ENCODE peak calls at places on chromosomes 7 and 10, in five cellular contexts. One of them, this sample, is unnamed.

GRCh38 chr10:75202321-75203096 is 8.1 kb upstream of the VDAC2 start:
- DNase-seq in hepatocyte: peak; percentile 32
- DNase-seq in Caco-2: peak; percentile 26
- DNase-seq in heart right ventricle: peak; percentile 78
- DNase-seq in astrocyte: peak; percentile 46
- DNase-seq in this sample: no peak

GRCh38 chr7:36344618-36345017 is 45.0 kb upstream of the ANLN start:
- DNase-seq in hepatocyte: no peak
- DNase-seq in astrocyte: no peak
- DNase-seq in Caco-2: no peak
- DNase-seq in heart right ventricle: no peak
- DNase-seq in this sample: no peak

GRCh38 chr10:20233423-20233822 is 417.2 kb downstream of the PLXDC2 start:
- DNase-seq in Caco-2: no peak
- DNase-seq in astrocyte: no peak
- DNase-seq in heart right ventricle: no peak
- DNase-seq in hepatocyte: no peak
- DNase-seq in this sample: no peak

GRCh38 chr7:24722386-24723177 is 34.7 kb downstream of the GSDME start:
- DNase-seq in Caco-2: peak; percentile 23
- DNase-seq in heart right ventricle: no peak
- DNase-seq in astrocyte: no peak
- DNase-seq in hepatocyte: peak; percentile 52
- DNase-seq in this sample: no peak

GRCh38 chr10:16995867-16996529 is 133.6 kb downstream of the CUBN start:
- DNase-seq in hepatocyte: no peak
- DNase-seq in Caco-2: no peak
- DNase-seq in heart right ventricle: peak; percentile 48
- DNase-seq in astrocyte: peak; percentile 63
- DNase-seq in this sample: no peak

GRCh38 chr10:93751832-93752231 is 5.9 kb upstream of the LGI1 start:
- DNase-seq in Caco-2: peak; percentile 56
- DNase-seq in heart right ventricle: no peak
- DNase-seq in astrocyte: peak; percentile 15
- DNase-seq in hepatocyte: peak; percentile 61
- DNase-seq in this sample: no peak

GRCh38 chr10:63264852-63265617 is 131.9 kb downstream of the NRBF2 start:
- DNase-seq in hepatocyte: peak; percentile 56
- DNase-seq in Caco-2: no peak
- DNase-seq in heart right ventricle: peak; percentile 42
- DNase-seq in astrocyte: peak; percentile 42
- DNase-seq in this sample: no peak

GRCh38 chr10:1257226-1257625 is 201.0 kb downstream of the WDR37 start:
- DNase-seq in Caco-2: no peak
- DNase-seq in heart right ventricle: no peak
- DNase-seq in hepatocyte: no peak
- DNase-seq in astrocyte: no peak
- DNase-seq in this sample: no peak

GRCh38 chr10:127600479-127600878 is 51.4 kb downstream of the NPS start:
- DNase-seq in Caco-2: no peak
- DNase-seq in astrocyte: no peak
- DNase-seq in heart right ventricle: no peak
- DNase-seq in hepatocyte: no peak
- DNase-seq in this sample: no peak

GRCh38 chr7:39845011-39845410 is 105.0 kb upstream of the CDK13 start:
- DNase-seq in astrocyte: no peak
- DNase-seq in heart right ventricle: no peak
- DNase-seq in hepatocyte: no peak
- DNase-seq in Caco-2: no peak
- DNase-seq in this sample: no peak

GRCh38 chr10:103199498-103199897 is 6.4 kb upstream of the NT5C2 start:
- DNase-seq in astrocyte: no peak
- DNase-seq in Caco-2: no peak
- DNase-seq in heart right ventricle: no peak
- DNase-seq in hepatocyte: no peak
- DNase-seq in this sample: no peak

GRCh38 chr7:1638113-1638726 is 31.9 kb upstream of the ELFN1 start:
- DNase-seq in hepatocyte: no peak
- DNase-seq in Caco-2: no peak
- DNase-seq in astrocyte: no peak
- DNase-seq in heart right ventricle: no peak
- DNase-seq in this sample: no peak

GRCh38 chr7:25389489-25390106 is 161.3 kb upstream of the NPVF start:
- DNase-seq in astrocyte: peak; percentile 10
- DNase-seq in Caco-2: no peak
- DNase-seq in hepatocyte: peak; percentile 69
- DNase-seq in heart right ventricle: peak; percentile 21
- DNase-seq in this sample: no peak

GRCh38 chr10:80705899-80706298 is 168.2 kb downstream of the SH2D4B start:
- DNase-seq in hepatocyte: no peak
- DNase-seq in heart right ventricle: no peak
- DNase-seq in Caco-2: no peak
- DNase-seq in astrocyte: no peak
- DNase-seq in this sample: no peak

GRCh38 chr10:94451883-94452519 is 49.7 kb downstream of the TBC1D12 start:
- DNase-seq in heart right ventricle: no peak
- DNase-seq in Caco-2: no peak
- DNase-seq in hepatocyte: no peak
- DNase-seq in astrocyte: no peak
- DNase-seq in this sample: no peak

GRCh38 chr7:116630932-116631449 is 41.0 kb upstream of the MET start:
- DNase-seq in Caco-2: peak; percentile 49
- DNase-seq in hepatocyte: peak; percentile 76
- DNase-seq in astrocyte: peak; percentile 93
- DNase-seq in heart right ventricle: peak; percentile 32
- DNase-seq in this sample: peak; percentile 28

GRCh38 chr7:90474284-90475210 is 5.1 kb downstream of the PTTG1IP2 start:
- DNase-seq in Caco-2: no peak
- DNase-seq in astrocyte: peak; percentile 96
- DNase-seq in heart right ventricle: no peak
- DNase-seq in hepatocyte: no peak
- DNase-seq in this sample: peak; percentile 64

GRCh38 chr10:89476150-89476549 is 59.2 kb downstream of the SLC16A12 start:
- DNase-seq in heart right ventricle: no peak
- DNase-seq in hepatocyte: no peak
- DNase-seq in Caco-2: no peak
- DNase-seq in astrocyte: no peak
- DNase-seq in this sample: no peak

GRCh38 chr7:29588900-29589696 is 25.5 kb downstream of the PRR15 start:
- DNase-seq in heart right ventricle: peak; percentile 29
- DNase-seq in hepatocyte: peak; percentile 61
- DNase-seq in astrocyte: no peak
- DNase-seq in Caco-2: no peak
- DNase-seq in this sample: no peak

GRCh38 chr7:112160130-112160770 is 45.9 kb downstream of the DOCK4 start:
- DNase-seq in hepatocyte: peak; percentile 51
- DNase-seq in Caco-2: no peak
- DNase-seq in astrocyte: peak; percentile 32
- DNase-seq in heart right ventricle: no peak
- DNase-seq in this sample: no peak

GRCh38 chr7:24141876-24142509 is 142.0 kb upstream of the NPY start:
- DNase-seq in hepatocyte: no peak
- DNase-seq in astrocyte: no peak
- DNase-seq in heart right ventricle: no peak
- DNase-seq in Caco-2: no peak
- DNase-seq in this sample: no peak

GRCh38 chr10:127735723-127736221 is 1.2 kb upstream of the FOXI2 start:
- DNase-seq in astrocyte: no peak
- DNase-seq in Caco-2: no peak
- DNase-seq in hepatocyte: no peak
- DNase-seq in heart right ventricle: no peak
- DNase-seq in this sample: no peak

GRCh38 chr7:1775389-1775788 is 105.3 kb downstream of the ELFN1 start:
- DNase-seq in Caco-2: no peak
- DNase-seq in astrocyte: no peak
- DNase-seq in heart right ventricle: no peak
- DNase-seq in hepatocyte: no peak
- DNase-seq in this sample: no peak

GRCh38 chr7:106346678-106347217 is 62.0 kb upstream of the NAMPT start:
- DNase-seq in hepatocyte: no peak
- DNase-seq in heart right ventricle: no peak
- DNase-seq in astrocyte: peak; percentile 96
- DNase-seq in Caco-2: no peak
- DNase-seq in this sample: peak; percentile 82

GRCh38 chr10:3095373-3096139 is 28.2 kb downstream of the PFKP start:
- DNase-seq in Caco-2: peak; percentile 82
- DNase-seq in heart right ventricle: peak; percentile 47
- DNase-seq in astrocyte: peak; percentile 100
- DNase-seq in hepatocyte: peak; percentile 84
- DNase-seq in this sample: peak; percentile 98

GRCh38 chr7:2173184-2173827 is 59.4 kb downstream of the MAD1L1 start:
- DNase-seq in heart right ventricle: no peak
- DNase-seq in hepatocyte: no peak
- DNase-seq in astrocyte: peak; percentile 12
- DNase-seq in Caco-2: no peak
- DNase-seq in this sample: no peak

GRCh38 chr7:84294907-84295455 is 100.4 kb upstream of the SEMA3A start:
- DNase-seq in heart right ventricle: no peak
- DNase-seq in Caco-2: no peak
- DNase-seq in astrocyte: no peak
- DNase-seq in hepatocyte: no peak
- DNase-seq in this sample: no peak

GRCh38 chr7:120184866-120185265 is 88.1 kb upstream of the KCND2 start:
- DNase-seq in hepatocyte: no peak
- DNase-seq in Caco-2: no peak
- DNase-seq in astrocyte: no peak
- DNase-seq in heart right ventricle: no peak
- DNase-seq in this sample: no peak

GRCh38 chr10:81817611-81818160 is 57.3 kb upstream of the NRG3 start:
- DNase-seq in Caco-2: no peak
- DNase-seq in heart right ventricle: no peak
- DNase-seq in hepatocyte: no peak
- DNase-seq in astrocyte: no peak
- DNase-seq in this sample: no peak

GRCh38 chr10:81814842-81815241 is 60.2 kb upstream of the NRG3 start:
- DNase-seq in Caco-2: no peak
- DNase-seq in astrocyte: no peak
- DNase-seq in heart right ventricle: no peak
- DNase-seq in hepatocyte: no peak
- DNase-seq in this sample: no peak

DNA sequence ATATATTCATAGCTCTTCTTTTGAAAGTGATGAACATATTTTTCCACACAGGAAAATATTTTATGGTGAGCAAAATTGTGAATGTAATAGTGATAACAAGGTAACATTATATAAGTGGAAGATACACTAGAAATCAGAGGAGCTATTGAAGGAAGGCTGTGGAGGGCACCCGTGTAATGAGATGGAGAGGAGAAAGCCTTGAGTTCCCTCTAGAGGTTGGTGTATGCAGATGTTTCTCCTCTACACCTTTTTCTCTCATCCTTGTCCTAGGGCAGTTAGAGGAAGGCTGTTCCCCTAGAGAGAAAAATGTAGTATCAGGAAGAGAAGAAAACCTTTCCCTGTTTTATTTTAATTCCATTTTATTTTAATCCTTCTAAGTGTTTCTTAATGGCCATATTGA is 54.6 kb upstream of the NRG3 start:
- DNase-seq in heart right ventricle: no peak
- DNase-seq in hepatocyte: peak; percentile 48
- DNase-seq in astrocyte: no peak
- DNase-seq in Caco-2: no peak
- DNase-seq in this sample: no peak
- TF ChIP-seq CTCF in heart right ventricle: no peak
- TF ChIP-seq CTCF in hepatocyte: peak; percentile 52
- TF ChIP-seq CTCF in astrocyte: no peak
- TF ChIP-seq CTCF in Caco-2: peak; percentile 28
- TF ChIP-seq CTCF in this sample: no peak

GRCh38 chr7:138974675-138975237 is 6.4 kb downstream of the KIAA1549 start:
- DNase-seq in hepatocyte: no peak
- DNase-seq in heart right ventricle: no peak
- DNase-seq in astrocyte: no peak
- DNase-seq in Caco-2: no peak
- DNase-seq in this sample: no peak
- H3K4me3 ChIP-seq in hepatocyte: no peak overlapping the region
- H3K4me3 ChIP-seq in heart right ventricle: no peak overlapping the region
- H3K4me3 ChIP-seq in astrocyte: no peak overlapping the region
- H3K4me3 ChIP-seq in Caco-2: no peak overlapping the region
- H3K4me3 ChIP-seq in this sample: no peak overlapping the region

DNA sequence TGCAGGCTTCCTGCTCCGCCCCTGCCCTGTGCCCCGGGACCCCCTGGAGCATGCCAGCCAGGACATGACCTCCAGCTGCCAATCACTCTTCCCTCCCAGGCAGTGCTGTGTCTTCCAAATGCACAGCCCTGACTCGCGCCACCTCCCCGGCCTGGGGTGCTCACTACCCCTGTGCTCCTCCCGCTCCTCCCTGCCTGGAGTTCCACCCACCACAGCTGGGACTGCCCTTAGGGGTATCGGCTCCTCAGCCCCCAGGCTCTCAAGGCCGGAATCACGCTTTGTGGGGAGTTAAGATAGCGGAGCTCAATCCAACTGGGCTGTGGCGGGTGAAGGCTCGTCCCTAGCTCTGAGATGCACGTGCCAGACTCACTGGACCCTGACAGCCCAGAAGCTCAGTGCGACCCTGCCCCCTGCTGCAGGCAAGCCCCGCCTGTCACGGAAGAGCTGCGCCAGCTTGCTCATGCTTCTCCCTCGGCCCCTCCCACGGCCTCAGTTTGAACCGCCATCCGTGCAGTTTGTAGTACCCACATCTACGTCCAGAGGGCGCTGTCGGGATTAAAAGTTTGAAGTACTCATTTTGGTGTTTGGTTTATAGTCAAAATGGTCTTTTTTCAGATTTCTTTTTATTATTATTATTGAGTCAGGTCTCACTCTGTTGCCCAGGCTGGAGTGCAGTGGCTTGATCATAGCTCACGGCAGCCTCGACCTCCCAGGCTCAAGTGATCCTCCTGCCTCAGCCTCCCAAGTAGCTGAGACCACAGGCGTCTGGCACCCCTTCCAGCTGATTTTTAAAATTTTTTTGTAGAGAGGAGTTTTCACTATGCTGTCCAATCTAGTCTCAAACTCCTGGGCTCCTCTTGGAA is 142.5 kb upstream of the TCERG1L start:
- DNase-seq in astrocyte: no peak
- DNase-seq in heart right ventricle: peak; percentile 62
- DNase-seq in hepatocyte: peak; percentile 88
- DNase-seq in Caco-2: no peak
- DNase-seq in this sample: no peak
- TF ChIP-seq CTCF in astrocyte: peak; percentile 33
- TF ChIP-seq CTCF in heart right ventricle: peak; percentile 82
- TF ChIP-seq CTCF in hepatocyte: peak; percentile 88
- TF ChIP-seq CTCF in Caco-2: peak; percentile 68
- TF ChIP-seq CTCF in this sample: no peak

GRCh38 chr7:5430612-5430947 is 6.9 kb upstream of the TNRC18 start:
- DNase-seq in hepatocyte: no peak
- DNase-seq in Caco-2: no peak
- DNase-seq in heart right ventricle: no peak
- DNase-seq in astrocyte: no peak
- DNase-seq in this sample: no peak

GRCh38 chr7:5429253-5429856 is 5.7 kb upstream of the TNRC18 start:
- DNase-seq in Caco-2: peak; percentile 92
- DNase-seq in hepatocyte: peak; percentile 86
- DNase-seq in astrocyte: peak; percentile 50
- DNase-seq in heart right ventricle: peak; percentile 54
- DNase-seq in this sample: no peak

GRCh38 chr7:5426226-5426475 is 2.5 kb upstream of the TNRC18 start:
- DNase-seq in heart right ventricle: no peak
- DNase-seq in hepatocyte: no peak
- DNase-seq in astrocyte: peak; percentile 62
- DNase-seq in Caco-2: no peak
- DNase-seq in this sample: no peak

GRCh38 chr7:5429857-5430611 is 6.4 kb upstream of the TNRC18 start:
- DNase-seq in Caco-2: peak; percentile 90
- DNase-seq in hepatocyte: peak; percentile 80
- DNase-seq in heart right ventricle: no peak
- DNase-seq in astrocyte: no peak
- DNase-seq in this sample: no peak

GRCh38 chr7:5428470-5429252 is 5.0 kb upstream of the TNRC18 start:
- DNase-seq in Caco-2: peak; percentile 83
- DNase-seq in hepatocyte: peak; percentile 86
- DNase-seq in heart right ventricle: peak; percentile 70
- DNase-seq in astrocyte: peak; percentile 86
- DNase-seq in this sample: no peak
- H3K4me3 ChIP-seq in Caco-2: peak overlapping the region; percentile 85
- H3K4me3 ChIP-seq in hepatocyte: peak overlapping the region; percentile 93
- H3K4me3 ChIP-seq in heart right ventricle: peak overlapping the region; percentile 97
- H3K4me3 ChIP-seq in astrocyte: peak overlapping the region; percentile 83
- H3K4me3 ChIP-seq in this sample: peak overlapping the region; percentile 86

This sample was measured in AG04449.